ENCODE peak calls at places on chromosome 17, in five cellular contexts. One of them, this sample, is unnamed.

GRCh38 chr17:82882715-82883446 is 43.1 kb upstream of the ZNF750 start:
- DNase-seq in posterior cingulate gyrus: no peak
- DNase-seq in stimulated activated CD4-positive, alpha-beta T cell treated with anti-CD3 and anti-CD28 coated beads, Interleukin-4, amount 100 ng/mL, for 1 hour: peak; percentile 63
- DNase-seq in PC-3: no peak
- DNase-seq in epithelial cell of esophagus: no peak
- DNase-seq in this sample: peak; percentile 70

GRCh38 chr17:43599835-43600234 is 53.7 kb upstream of the ETV4 start:
- DNase-seq in posterior cingulate gyrus: no peak
- DNase-seq in stimulated activated CD4-positive, alpha-beta T cell treated with anti-CD3 and anti-CD28 coated beads, Interleukin-4, amount 100 ng/mL, for 1 hour: no peak
- DNase-seq in PC-3: peak; percentile 86
- DNase-seq in epithelial cell of esophagus: peak; percentile 88
- DNase-seq in this sample: no peak

GRCh38 chr17:46841561-46842379 is 9.6 kb upstream of the WNT9B start:
- DNase-seq in posterior cingulate gyrus: no peak
- DNase-seq in stimulated activated CD4-positive, alpha-beta T cell treated with anti-CD3 and anti-CD28 coated beads, Interleukin-4, amount 100 ng/mL, for 1 hour: peak; percentile 37
- DNase-seq in PC-3: peak; percentile 46
- DNase-seq in epithelial cell of esophagus: no peak
- DNase-seq in this sample: no peak

GRCh38 chr17:1144139-1144538 is 35.6 kb downstream of the ABR start:
- DNase-seq in posterior cingulate gyrus: no peak
- DNase-seq in stimulated activated CD4-positive, alpha-beta T cell treated with anti-CD3 and anti-CD28 coated beads, Interleukin-4, amount 100 ng/mL, for 1 hour: no peak
- DNase-seq in PC-3: no peak
- DNase-seq in epithelial cell of esophagus: no peak
- DNase-seq in this sample: no peak

GRCh38 chr17:48002208-48002919 is 31.5 kb downstream of the CDK5RAP3 start:
- DNase-seq in posterior cingulate gyrus: no peak
- DNase-seq in stimulated activated CD4-positive, alpha-beta T cell treated with anti-CD3 and anti-CD28 coated beads, Interleukin-4, amount 100 ng/mL, for 1 hour: no peak
- DNase-seq in PC-3: peak; percentile 94
- DNase-seq in epithelial cell of esophagus: peak; percentile 70
- DNase-seq in this sample: no peak

GRCh38 chr17:49729074-49729473 is 21.3 kb upstream of the SLC35B1 start:
- DNase-seq in posterior cingulate gyrus: no peak
- DNase-seq in stimulated activated CD4-positive, alpha-beta T cell treated with anti-CD3 and anti-CD28 coated beads, Interleukin-4, amount 100 ng/mL, for 1 hour: no peak
- DNase-seq in PC-3: no peak
- DNase-seq in epithelial cell of esophagus: no peak
- DNase-seq in this sample: no peak

GRCh38 chr17:3762922-3763776 is 37.8 kb downstream of the ITGAE start:
- DNase-seq in posterior cingulate gyrus: no peak
- DNase-seq in stimulated activated CD4-positive, alpha-beta T cell treated with anti-CD3 and anti-CD28 coated beads, Interleukin-4, amount 100 ng/mL, for 1 hour: no peak
- DNase-seq in PC-3: no peak
- DNase-seq in epithelial cell of esophagus: no peak
- DNase-seq in this sample: peak; percentile 36

GRCh38 chr17:34769049-34769448 is 189.7 kb downstream of the TMEM132E start:
- DNase-seq in posterior cingulate gyrus: no peak
- DNase-seq in stimulated activated CD4-positive, alpha-beta T cell treated with anti-CD3 and anti-CD28 coated beads, Interleukin-4, amount 100 ng/mL, for 1 hour: no peak
- DNase-seq in PC-3: no peak
- DNase-seq in epithelial cell of esophagus: no peak
- DNase-seq in this sample: no peak

GRCh38 chr17:2980211-2980903 is 83.0 kb downstream of the OR1D5 start:
- DNase-seq in posterior cingulate gyrus: no peak
- DNase-seq in stimulated activated CD4-positive, alpha-beta T cell treated with anti-CD3 and anti-CD28 coated beads, Interleukin-4, amount 100 ng/mL, for 1 hour: no peak
- DNase-seq in PC-3: no peak
- DNase-seq in epithelial cell of esophagus: no peak
- DNase-seq in this sample: no peak

GRCh38 chr17:61251939-61252865 is 147.4 kb upstream of the TBX2 start:
- DNase-seq in posterior cingulate gyrus: peak; percentile 39
- DNase-seq in stimulated activated CD4-positive, alpha-beta T cell treated with anti-CD3 and anti-CD28 coated beads, Interleukin-4, amount 100 ng/mL, for 1 hour: no peak
- DNase-seq in PC-3: no peak
- DNase-seq in epithelial cell of esophagus: no peak
- DNase-seq in this sample: no peak

GRCh38 chr17:45110676-45111611 is 21.4 kb downstream of the PLCD3 start:
- DNase-seq in posterior cingulate gyrus: peak; percentile 55
- DNase-seq in stimulated activated CD4-positive, alpha-beta T cell treated with anti-CD3 and anti-CD28 coated beads, Interleukin-4, amount 100 ng/mL, for 1 hour: no peak
- DNase-seq in PC-3: no peak
- DNase-seq in epithelial cell of esophagus: peak; percentile 42
- DNase-seq in this sample: no peak

GRCh38 chr17:44308320-44308818 is at the start of gene RUNDC3A:
- DNase-seq in posterior cingulate gyrus: peak; percentile 90
- DNase-seq in stimulated activated CD4-positive, alpha-beta T cell treated with anti-CD3 and anti-CD28 coated beads, Interleukin-4, amount 100 ng/mL, for 1 hour: peak; percentile 87
- DNase-seq in PC-3: peak; percentile 58
- DNase-seq in epithelial cell of esophagus: peak; percentile 84
- DNase-seq in this sample: peak; percentile 81

This sample was measured in stimulated activated naive CD4-positive, alpha-beta T cell treated with Interleukin-2 at 50 U/mL for 16 hours.